ENCODE peak calls at places on chromosomes 3 and 15, in seven cellular contexts. K, Q, R, T, M, B and U are unnamed samples.
A peak's percentile ranks its signal among the peaks of the same experiment; 100 is the strongest.

GRCh38 chr15:24943361-24943760 is 11.4 kb upstream of the SNRPN start:
- DNase-seq in M (no peak), B (no peak), T (no peak), K (no peak), Q (no peak), R (no peak), U (no peak)

GRCh38 chr3:187773963-187774789 is 28.9 kb upstream of the BCL6 start:
- DNase-seq in B (no peak), K (no peak), M (peak; percentile 89), T (peak; percentile 18), R (no peak), Q (no peak), U (no peak)

GRCh38 chr3:52388348-52388821 is 56.5 kb downstream of the SEMA3G start:
- DNase-seq in T (no peak), B (no peak), K (no peak), M (no peak), R (no peak), Q (no peak), U (no peak)

GRCh38 chr15:25331860-25332259 is 107.0 kb downstream of the UBE3A start:
- DNase-seq in K (no peak), B (no peak), Q (no peak), T (no peak), R (no peak), M (no peak), U (no peak)

GRCh38 chr15:90412356-90413194 is 24.5 kb downstream of the IQGAP1 start:
- DNase-seq in R (peak; percentile 74), M (peak; percentile 64), B (peak; percentile 61), T (peak; percentile 37), Q (no peak), K (no peak), U (peak; percentile 75)

GRCh38 chr3:38618343-38618742 is 31.1 kb downstream of the SCN5A start:
- DNase-seq in Q (no peak), B (no peak), T (no peak), R (no peak), K (no peak), M (no peak), U (no peak)

GRCh38 chr3:72224804-72225509 is 440.0 kb upstream of the PROK2 start:
- DNase-seq in K (no peak), M (peak; percentile 20), B (no peak), Q (no peak), T (no peak), R (no peak), U (no peak)

GRCh38 chr15:75723171-75723846 is 10.7 kb upstream of the CSPG4 start:
- DNase-seq in R (peak; percentile 58), Q (no peak), T (no peak), B (no peak), K (no peak), M (no peak), U (no peak)

GRCh38 chr3:127986803-127987202 is 65.4 kb upstream of the SEC61A1 start:
- DNase-seq in Q (no peak), R (no peak), K (no peak), B (no peak), T (no peak), M (no peak), U (no peak)

GRCh38 chr3:49634736-49635135 is 39.4 kb upstream of the APEH start:
- DNase-seq in B (no peak), M (no peak), T (no peak), R (no peak), Q (no peak), K (no peak), U (no peak)

GRCh38 chr3:154955907-154956533 is 124.1 kb upstream of the MME start:
- DNase-seq in T (no peak), B (no peak), Q (no peak), R (peak; percentile 51), K (no peak), M (peak; percentile 16), U (no peak)

GRCh38 chr3:172839679-172840078 is 89.2 kb downstream of the ECT2 start:
- DNase-seq in Q (no peak), R (no peak), B (no peak), K (no peak), M (no peak), T (peak; percentile 22), U (no peak)

GRCh38 chr15:70853855-70854668 is at the start of gene LARP6:
- DNase-seq in M (peak; percentile 20), Q (no peak), T (peak; percentile 63), K (peak; percentile 44), R (no peak), B (no peak), U (no peak)

GRCh38 chr3:70911719-70912118 is 599.3 kb upstream of the MDFIC2 start:
- DNase-seq in K (no peak), B (no peak), Q (no peak), M (no peak), T (no peak), R (no peak), U (no peak)

GRCh38 chr3:189720746-189721426 is 89.7 kb downstream of the TP63 start:
- DNase-seq in M (no peak), Q (no peak), T (no peak), K (no peak), R (no peak), B (peak; percentile 20), U (no peak)

GRCh38 chr3:67377299-67377698 is 277.1 kb downstream of the SUCLG2 start:
- DNase-seq in B (no peak), Q (no peak), M (no peak), T (no peak), K (no peak), R (no peak), U (no peak)

GRCh38 chr15:78872972-78873795 is 494 bp downstream of the MORF4L1 start:
- DNase-seq in M (peak; percentile 99), T (peak; percentile 84), R (peak; percentile 23), Q (peak; percentile 85), K (peak; percentile 88), B (peak; percentile 89), U (peak; percentile 92)